ENCODE peak calls at places on chromosomes 16 and 17, in seven cellular contexts. C is esophagus squamous epithelium; F is fibroblast of lung; E is transverse colon; X is mucosa of descending colon; W is Caco-2; L is CD8-positive, alpha-beta memory T cell. N is an unnamed sample. For H3K36me3 and H3K4me1, the result is how much of the 10 kb centered on the place peaks cover.

GRCh38 chr17:43134774-43135453 is 9.8 kb upstream of the BRCA1 start:
- DNase-seq in C (no peak), F (no peak), E (no peak), X (no peak), W (no peak), L (no peak), N (no peak)

GRCh38 chr17:60107526-60108257 is 29.0 kb upstream of the HEATR6 start:
- DNase-seq in C (no peak), F (no peak), E (no peak), X (no peak), W (no peak), L (no peak), N (no peak)

GRCh38 chr17:78144736-78145641 is 1.2 kb upstream of the C17orf99 start:
- DNase-seq in C (no peak), F (peak), E (peak), X (no peak), W (peak), L (no peak), N (peak)

GRCh38 chr16:4375717-4376116 is 4.1 kb downstream of the VASN start:
- DNase-seq in C (no peak), F (no peak), E (no peak), X (no peak), W (no peak), L (no peak), N (peak)

GRCh38 chr17:8015957-8016631 is 13.7 kb downstream of the GUCY2D start:
- DNase-seq in C (no peak), F (no peak), E (peak), X (peak), W (peak), L (no peak), N (peak)

GRCh38 chr17:18070861-18071340 is 16.8 kb upstream of the DRG2 start:
- DNase-seq in C (no peak), F (peak), E (no peak), X (no peak), W (no peak), L (no peak), N (no peak)

GRCh38 chr17:77802811-77803220 is 155.7 kb upstream of the TNRC6C start:
- DNase-seq in C (no peak), F (peak), E (no peak), X (peak), W (no peak), L (no peak), N (no peak)

GRCh38 chr16:4402439-4403132 is 13.8 kb downstream of the CORO7 start:
- DNase-seq in C (no peak), F (peak), E (peak), X (peak), W (peak), L (peak), N (peak)

GRCh38 chr17:77825621-77826020 is 132.9 kb upstream of the TNRC6C start:
- DNase-seq in C (no peak), F (no peak), E (no peak), X (no peak), W (no peak), L (no peak), N (no peak)

GRCh38 chr16:22948058-22948602 is 134.2 kb downstream of the HS3ST2 start:
- DNase-seq in C (no peak), F (no peak), E (no peak), X (no peak), W (no peak), L (no peak), N (no peak)

GRCh38 chr16:8845699-8846298 is 23.0 kb downstream of the CARHSP1 start:
- DNase-seq in C (no peak), F (no peak), E (no peak), X (no peak), W (no peak), L (no peak), N (no peak)

GRCh38 chr17:19401321-19402010 is 9.6 kb upstream of the RNF112 start:
- DNase-seq in C (no peak), F (no peak), E (peak), X (peak), W (no peak), L (no peak), N (no peak)

GRCh38 chr17:2905269-2905668 is 109.0 kb downstream of the RAP1GAP2 start:
- DNase-seq in C (no peak), F (no peak), E (no peak), X (no peak), W (no peak), L (no peak), N (no peak)

GRCh38 chr17:15405016-15405415 is 62.4 kb downstream of the CDRT4 start:
- DNase-seq in C (no peak), F (no peak), E (no peak), X (no peak), W (no peak), L (no peak), N (no peak)

GRCh38 chr16:4270091-4270490 is 2.7 kb downstream of the TFAP4 start:
- DNase-seq in C (no peak), F (no peak), E (no peak), X (no peak), W (no peak), L (no peak), N (peak)

GRCh38 chr17:7982666-7983065 is 19.7 kb upstream of the GUCY2D start:
- DNase-seq in C (no peak), F (peak), E (no peak), X (no peak), W (no peak), L (no peak), N (no peak)

GRCh38 chr17:72658675-72659074 is 433.8 kb downstream of the SLC39A11 start:
- DNase-seq in C (no peak), F (no peak), E (no peak), X (no peak), W (no peak), L (no peak), N (no peak)

GRCh38 chr17:76997981-76998531 is 129.9 kb downstream of the MGAT5B start:
- DNase-seq in C (no peak), F (no peak), E (peak), X (peak), W (no peak), L (peak), N (no peak)

GRCh38 chr16:75026892-75027391 is 28.1 kb downstream of the ZNRF1 start:
- DNase-seq in C (no peak), F (no peak), E (no peak), X (no peak), W (no peak), L (no peak), N (no peak)

GRCh38 chr17:79555543-79555942 is 55.3 kb downstream of the RBFOX3 start:
- DNase-seq in C (no peak), F (no peak), E (no peak), X (no peak), W (no peak), L (no peak), N (no peak)

GRCh38 chr17:59024916-59025315 is 81.8 kb downstream of the TRIM37 start:
- DNase-seq in C (no peak), F (no peak), E (no peak), X (no peak), W (no peak), L (no peak), N (no peak)

GRCh38 chr17:77161953-77162352 is 21.2 kb downstream of the SEC14L1 start:
- DNase-seq in C (no peak), F (no peak), E (no peak), X (no peak), W (no peak), L (no peak), N (no peak)

GRCh38 chr17:6254036-6254435 is 180.9 kb downstream of the AIPL1 start:
- DNase-seq in C (no peak), F (no peak), E (no peak), X (no peak), W (no peak), L (no peak), N (no peak)

GRCh38 chr17:79087428-79088143 is 13.0 kb downstream of the ENGASE start:
- DNase-seq in C (no peak), F (peak), E (peak), X (peak), W (peak), L (peak), N (peak)

GRCh38 chr17:35372846-35373531 is 432 bp downstream of the SLFN11 start:
- DNase-seq in C (no peak), F (peak), E (peak), X (peak), W (no peak), L (peak), N (peak)

GRCh38 chr16:70520612-70521297 is 2.6 kb downstream of the COG4 start:
- DNase-seq in C (no peak), F (peak), E (no peak), X (no peak), W (no peak), L (no peak), N (no peak)

GRCh38 chr17:82647593-82648164 is 565 bp downstream of the WDR45B start:
- DNase-seq in C (no peak), F (no peak), E (peak), X (peak), W (no peak), L (peak), N (no peak)

GRCh38 chr16:30787613-30788378 is 791 bp upstream of the ZNF629 start:
- DNase-seq in C (no peak), F (no peak), E (no peak), X (no peak), W (no peak), L (no peak), N (no peak)

GRCh38 chr17:57442914-57443571 is 186.7 kb downstream of the MSI2 start:
- DNase-seq in C (no peak), F (peak), E (peak), X (peak), W (no peak), L (no peak), N (no peak)

GRCh38 chr17:77354721-77355455 is 214.1 kb downstream of the SEC14L1 start:
- DNase-seq in C (no peak), F (peak), E (peak), X (peak), W (no peak), L (no peak), N (peak)

GRCh38 chr17:49210158-49211029 is at the start of the genes ABI3 and GNGT2:
- DNase-seq in C (no peak), F (peak), E (peak), X (peak), W (peak), L (peak), N (peak)

GRCh38 chr17:77656054-77656453 is 302.4 kb upstream of the TNRC6C start:
- DNase-seq in C (no peak), F (no peak), E (no peak), X (no peak), W (peak), L (no peak), N (no peak)

GRCh38 chr16:78770353-78771091 is 671.1 kb downstream of the WWOX start:
- DNase-seq in C (no peak), F (peak), E (peak), X (peak), W (peak), L (peak), N (peak)

GRCh38 chr17:67629963-67630320 is 87.8 kb upstream of the NOL11 start:
- DNase-seq in C (no peak), F (peak), E (no peak), X (peak), W (no peak), L (no peak), N (no peak)

GRCh38 chr16:27219161-27219560 is 15.8 kb downstream of the KDM8 start:
- DNase-seq in C (no peak), F (no peak), E (no peak), X (no peak), W (no peak), L (no peak), N (no peak)

GRCh38 chr16:1395444-1396074 is 18.9 kb downstream of the UNKL start:
- DNase-seq in C (no peak), F (no peak), E (no peak), X (peak), W (no peak), L (no peak), N (no peak)
- H3K36me3 ChIP-seq in C (under half), F (under half), E (under half), X (under half), W (under half), L (under half), N (under half)

GRCh38 chr17:33385713-33386112 is 92.6 kb upstream of the ASIC2 start:
- DNase-seq in C (no peak), F (no peak), E (no peak), X (no peak), W (peak), L (no peak), N (no peak)
- H3K4me1 ChIP-seq in C (under half), F (under half), E (under half), X (under half), W (half or more), L (under half), N (under half)

DNA sequence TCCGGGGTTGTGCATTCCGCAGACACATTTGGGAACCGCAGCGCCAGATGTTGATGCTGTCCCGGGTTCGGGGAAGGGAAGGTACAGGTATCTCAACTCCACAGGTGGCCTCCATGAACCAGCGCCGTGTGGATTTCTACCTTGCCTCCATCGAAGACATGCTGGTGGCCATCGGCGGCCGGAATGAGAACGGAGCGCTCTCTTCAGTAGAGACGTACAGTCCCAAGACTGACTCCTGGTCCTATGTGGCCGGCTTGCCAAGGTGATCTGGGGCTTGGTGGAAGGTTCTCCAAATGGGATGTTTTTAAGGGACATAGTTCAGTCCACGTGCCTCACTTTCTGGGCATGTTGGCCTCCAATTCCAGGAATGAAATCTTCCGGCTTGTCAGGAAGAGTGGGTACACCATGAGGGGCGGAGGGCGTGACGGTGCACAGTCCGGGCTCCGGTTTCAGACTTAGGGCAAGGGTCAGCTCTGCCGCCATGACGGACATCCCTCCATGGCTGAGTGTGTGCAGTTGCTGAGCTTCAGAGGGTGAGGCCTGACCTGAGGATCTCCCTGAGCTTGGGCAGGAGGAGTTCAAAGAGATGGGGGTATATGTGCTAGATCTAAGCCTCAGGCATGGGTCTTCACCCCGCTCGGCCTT is 11.5 kb downstream of the KLHL36 start:
- DNase-seq in C (no peak), F (no peak), E (no peak), X (no peak), W (no peak), L (no peak), N (no peak)
- H3K36me3 ChIP-seq in C (under half), F (under half), E (under half), X (under half), W (under half), L (half or more), N (under half)

DNA sequence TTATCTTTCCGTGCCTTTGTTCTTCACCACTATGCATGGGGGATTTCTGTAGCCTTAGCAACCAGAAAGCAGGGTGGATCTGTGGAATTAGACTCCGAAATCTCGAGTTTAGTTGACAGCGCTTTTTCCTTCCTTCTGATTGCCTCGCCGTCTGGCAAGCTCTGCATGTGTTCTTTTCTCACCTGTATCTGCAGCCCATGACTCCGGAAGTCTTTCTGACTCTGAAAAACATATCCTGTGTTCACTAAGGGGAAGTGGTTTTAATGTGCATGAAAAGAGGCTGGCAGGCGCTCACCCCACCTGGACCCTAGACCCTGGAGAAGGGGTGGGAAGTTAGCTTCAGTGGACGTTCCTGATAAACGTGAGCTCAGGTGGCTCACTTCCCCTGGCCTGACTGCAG is 158.5 kb downstream of the RPTOR start:
- DNase-seq in C (no peak), F (no peak), E (no peak), X (no peak), W (no peak), L (no peak), N (no peak)
- H3K4me1 ChIP-seq in C (under half), F (under half), E (under half), X (under half), W (under half), L (under half), N (under half)

GRCh38 chr17:75742337-75742736 is 21.1 kb downstream of the ITGB4 start:
- DNase-seq in C (no peak), F (no peak), E (no peak), X (no peak), W (no peak), L (no peak), N (no peak)
- H3K36me3 ChIP-seq in C (under half), F (under half), E (under half), X (under half), W (under half), L (under half), N (under half)

N was measured in body of pancreas.